ENCODE peak calls at places on chromosomes 4 and X, in nine cellular contexts. O, U, F, K, C, W, X, Q and R are unnamed samples.

GRCh38 chr4:141458501-141458900 is 177.9 kb upstream of the IL15 start:
- DNase-seq in F (peak; percentile 88), K (no peak), X (peak; percentile 40), U (no peak), W (no peak), Q (no peak), C (no peak), O (no peak), R (no peak)

GRCh38 chr4:3302164-3302785 is 9.5 kb downstream of the RGS12 start:
- DNase-seq in K (peak; percentile 85), Q (peak; percentile 29), U (peak; percentile 69), C (peak; percentile 89), F (no peak), X (no peak), O (peak; percentile 59), W (no peak), R (no peak)

GRCh38 chrX:120145295-120145925 is 13.0 kb upstream of the RHOXF2 start:
- DNase-seq in X (no peak), K (no peak), F (no peak), Q (no peak), C (no peak), W (no peak), U (no peak), O (no peak), R (no peak)

GRCh38 chr4:1047976-1048780 is 36.8 kb downstream of the FGFRL1 start:
- DNase-seq in F (no peak), W (no peak), O (no peak), K (peak; percentile 49), X (no peak), Q (no peak), U (no peak), C (no peak), R (no peak)

GRCh38 chr4:48127231-48127881 is 6.7 kb downstream of the TXK start:
- DNase-seq in W (no peak), Q (no peak), X (no peak), U (no peak), F (no peak), K (no peak), C (no peak), O (no peak), R (peak; percentile 11)

GRCh38 chr4:94892051-94892450 is 134.3 kb downstream of the BMPR1B start:
- DNase-seq in C (no peak), K (no peak), W (no peak), O (no peak), F (no peak), U (no peak), Q (peak; percentile 2), X (no peak), R (no peak)

GRCh38 chr4:151046609-151047008 is 31.5 kb upstream of the LRBA start:
- DNase-seq in X (no peak), F (no peak), K (no peak), O (no peak), C (no peak), Q (no peak), U (no peak), W (no peak), R (no peak)

GRCh38 chrX:153667281-153667831 is 6.3 kb downstream of the PNCK start:
- DNase-seq in X (no peak), U (peak; percentile 12), O (no peak), W (no peak), Q (no peak), K (no peak), F (no peak), C (no peak), R (no peak)

GRCh38 chr4:3481783-3482397 is 18.8 kb downstream of the DOK7 start:
- DNase-seq in U (no peak), W (no peak), F (no peak), O (no peak), Q (no peak), K (no peak), X (no peak), C (no peak), R (peak; percentile 21)

GRCh38 chrX:42837747-42838146 is 59.8 kb upstream of the PPP1R2C start:
- DNase-seq in F (no peak), C (no peak), W (no peak), X (no peak), Q (no peak), U (no peak), K (no peak), O (no peak), R (no peak)

GRCh38 chr4:79652232-79652631 is 244.2 kb upstream of the GK2 start:
- DNase-seq in C (no peak), K (no peak), W (no peak), X (no peak), Q (no peak), U (no peak), O (no peak), F (no peak), R (peak; percentile 56)

GRCh38 chr4:25106363-25107151 is 53.7 kb downstream of the SEPSECS start:
- DNase-seq in X (no peak), C (no peak), Q (no peak), K (no peak), W (no peak), U (peak; percentile 3), O (no peak), F (no peak), R (no peak)

GRCh38 chr4:23476514-23477090 is 413.2 kb downstream of the PPARGC1A start:
- DNase-seq in X (no peak), O (no peak), C (no peak), K (no peak), U (no peak), Q (no peak), W (no peak), F (no peak), R (no peak)

GRCh38 chr4:186781032-186781917 is 57.6 kb upstream of the FAT1 start:
- DNase-seq in K (no peak), O (no peak), W (no peak), Q (no peak), F (peak; percentile 93), X (no peak), U (no peak), C (no peak), R (no peak)

GRCh38 chr4:2930821-2931764 is 32.1 kb downstream of the NOP14 start:
- DNase-seq in W (no peak), U (no peak), O (no peak), X (no peak), C (no peak), Q (no peak), F (no peak), K (peak; percentile 58), R (no peak)

GRCh38 chr4:179872751-179873150 is 2370.5 kb upstream of the TENM3 start:
- DNase-seq in O (no peak), Q (no peak), X (no peak), K (no peak), C (no peak), F (no peak), U (no peak), W (no peak), R (no peak)

GRCh38 chrX:11397680-11398079 is 104.5 kb downstream of the AMELX start:
- DNase-seq in F (no peak), X (no peak), O (no peak), Q (no peak), K (no peak), U (no peak), C (no peak), W (no peak), R (no peak)

GRCh38 chr4:183074288-183074990 is 24.6 kb upstream of the WWC2 start:
- DNase-seq in Q (no peak), K (no peak), F (no peak), W (no peak), O (no peak), C (no peak), X (no peak), U (no peak), R (no peak)

GRCh38 chr4:61201562-61202099 is 1.5 kb downstream of the ADGRL3 start:
- DNase-seq in C (no peak), X (no peak), F (peak; percentile 32), K (no peak), U (peak; percentile 16), O (no peak), Q (no peak), W (no peak), R (peak; percentile 82)

GRCh38 chr4:145333786-145334185 is 147.9 kb upstream of the SMAD1 start:
- DNase-seq in W (no peak), Q (no peak), F (no peak), U (no peak), C (no peak), X (no peak), O (no peak), K (no peak), R (no peak)

GRCh38 chr4:8241895-8242696 is 27.5 kb upstream of the HTRA3 start:
- DNase-seq in F (peak; percentile 39), O (peak; percentile 86), C (peak; percentile 81), K (peak; percentile 100), W (peak; percentile 37), Q (peak; percentile 80), U (peak; percentile 95), X (peak; percentile 50), R (peak; percentile 81)

GRCh38 chr4:95410387-95411005 is 138.3 kb downstream of the UNC5C start:
- DNase-seq in U (no peak), X (no peak), O (no peak), K (no peak), C (no peak), Q (no peak), F (no peak), W (no peak), R (no peak)

GRCh38 chrX:118824173-118824782 is 654 bp downstream of the ZCCHC12 start:
- DNase-seq in X (no peak), O (no peak), Q (no peak), K (no peak), C (no peak), U (no peak), F (no peak), W (no peak), R (peak; percentile 20)

GRCh38 chr4:138241281-138242075 is 671 bp downstream of the SLC7A11 start:
- DNase-seq in W (no peak), O (no peak), F (no peak), Q (peak; percentile 50), K (peak; percentile 52), C (no peak), U (no peak), X (no peak), R (peak; percentile 47)

GRCh38 chr4:47224361-47224760 is 193.0 kb downstream of the GABRB1 start:
- DNase-seq in O (no peak), W (no peak), X (no peak), Q (no peak), F (no peak), K (no peak), U (no peak), C (no peak), R (no peak)

GRCh38 chr4:6916587-6917444 is 7.2 kb downstream of the TBC1D14 start:
- DNase-seq in Q (no peak), X (no peak), O (no peak), U (no peak), F (peak; percentile 68), C (peak; percentile 41), W (no peak), K (peak; percentile 68), R (no peak)

GRCh38 chr4:108965472-108966076 is 202.7 kb upstream of the ETNPPL start:
- DNase-seq in F (no peak), O (no peak), K (no peak), C (no peak), X (no peak), U (no peak), W (no peak), Q (no peak), R (no peak)

GRCh38 chr4:385934-386707 is 48.5 kb downstream of the ZNF141 start:
- DNase-seq in O (no peak), W (no peak), Q (no peak), K (no peak), X (no peak), U (no peak), F (no peak), C (no peak), R (no peak)